ENCODE peak calls at places on chromosomes 13 and 19, in seven cellular contexts. R is NCI-H2029, Q is tibial artery, Y is aorta, U is fibroblast of lung, A is HT1080, S is hippocampal formation. J is an unnamed sample.

GRCh38 chr13:28820099-28821051 is at the start of gene MTUS2:
- DNase-seq in R (no peak), Q (no peak), Y (no peak), U (no peak), A (no peak), S (no peak), J (no peak)

GRCh38 chr19:18101268-18101667 is 3.7 kb downstream of the MAST3 start:
- DNase-seq in R (no peak), Q (no peak), Y (no peak), U (no peak), A (no peak), S (no peak), J (no peak)

GRCh38 chr19:9865732-9866627 is 30.9 kb downstream of the PIN1 start:
- DNase-seq in R (no peak), Q (no peak), Y (no peak), U (no peak), A (no peak), S (no peak), J (no peak)

GRCh38 chr19:14061751-14062557 is at the start of gene PALM3:
- DNase-seq in R (no peak), Q (no peak), Y (no peak), U (no peak), A (no peak), S (no peak), J (no peak)

GRCh38 chr13:112879283-112879833 is 89.7 kb upstream of the MCF2L start:
- DNase-seq in R (no peak), Q (peak), Y (peak), U (peak), A (no peak), S (no peak), J (no peak)

GRCh38 chr13:99819962-99820361 is 151.6 kb downstream of the ZIC5 start:
- DNase-seq in R (no peak), Q (no peak), Y (no peak), U (no peak), A (no peak), S (no peak), J (no peak)

GRCh38 chr13:108508263-108508662 is 121.1 kb upstream of the MYO16 start:
- DNase-seq in R (no peak), Q (no peak), Y (no peak), U (peak), A (peak), S (no peak), J (no peak)

GRCh38 chr19:32397736-32398135 is 7.8 kb upstream of the DPY19L3 start:
- DNase-seq in R (no peak), Q (no peak), Y (no peak), U (peak), A (peak), S (no peak), J (peak)

GRCh38 chr13:107765724-107766436 is 449.5 kb downstream of the LIG4 start:
- DNase-seq in R (no peak), Q (no peak), Y (no peak), U (no peak), A (no peak), S (no peak), J (no peak)

GRCh38 chr19:1590641-1591397 is 1.8 kb downstream of the MBD3 start:
- DNase-seq in R (no peak), Q (no peak), Y (no peak), U (peak), A (peak), S (no peak), J (no peak)

GRCh38 chr13:29454931-29455481 is 140.5 kb downstream of the SLC7A1 start:
- DNase-seq in R (no peak), Q (no peak), Y (no peak), U (peak), A (peak), S (no peak), J (peak)

GRCh38 chr19:50457300-50457699 is 19.0 kb upstream of the EMC10 start:
- DNase-seq in R (no peak), Q (no peak), Y (no peak), U (no peak), A (no peak), S (no peak), J (no peak)

GRCh38 chr13:113207890-113208423 is 512 bp downstream of the PCID2 start:
- DNase-seq in R (no peak), Q (no peak), Y (peak), U (peak), A (peak), S (no peak), J (peak)

GRCh38 chr13:20366056-20366455 is 133.9 kb upstream of the GJB6 start:
- DNase-seq in R (no peak), Q (no peak), Y (no peak), U (no peak), A (no peak), S (no peak), J (no peak)

GRCh38 chr19:57850553-57851017 is 926 bp downstream of the ZNF587 start:
- DNase-seq in R (no peak), Q (no peak), Y (no peak), U (peak), A (peak), S (no peak), J (no peak)

GRCh38 chr13:97192166-97192565 is 30.0 kb upstream of the MBNL2 start:
- DNase-seq in R (no peak), Q (no peak), Y (no peak), U (no peak), A (no peak), S (no peak), J (no peak)

J was measured in NCI-H226.